ENCODE peak calls at places on chromosomes 2 and 18, in four cellular contexts. One of them, this sample, is unnamed. For H3K9me3, the result is how much of the 10 kb centered on the place peaks cover.

GRCh38 chr2:12501469-12502147 is 215.1 kb upstream of the TRIB2 start:
- DNase-seq in GM23248: peak
- DNase-seq in IMR-90: peak
- DNase-seq in astrocyte: no peak
- DNase-seq in this sample: no peak

GRCh38 chr2:30139131-30139870 is 7.5 kb upstream of the YPEL5 start:
- DNase-seq in IMR-90: no peak
- DNase-seq in GM23248: no peak
- DNase-seq in astrocyte: no peak
- DNase-seq in this sample: peak

GRCh38 chr2:203690110-203691047 is 16.1 kb upstream of the CD28 start:
- DNase-seq in IMR-90: peak
- DNase-seq in GM23248: peak
- DNase-seq in astrocyte: no peak
- DNase-seq in this sample: no peak

GRCh38 chr2:24722141-24722790 is 70.9 kb downstream of the PTRHD1 start:
- DNase-seq in IMR-90: no peak
- DNase-seq in GM23248: no peak
- DNase-seq in astrocyte: no peak
- DNase-seq in this sample: no peak

GRCh38 chr2:33022989-33023731 is 76.4 kb downstream of the LTBP1 start:
- DNase-seq in IMR-90: peak
- DNase-seq in GM23248: peak
- DNase-seq in astrocyte: peak
- DNase-seq in this sample: peak

GRCh38 chr2:157024129-157024528 is 233.4 kb upstream of the GALNT5 start:
- DNase-seq in GM23248: no peak
- DNase-seq in IMR-90: no peak
- DNase-seq in astrocyte: no peak
- DNase-seq in this sample: no peak

GRCh38 chr2:241940329-241940728 is 70.8 kb downstream of the RTP5 start:
- DNase-seq in IMR-90: no peak
- DNase-seq in GM23248: peak
- DNase-seq in astrocyte: no peak
- DNase-seq in this sample: no peak

GRCh38 chr2:1588051-1588993 is 156.0 kb downstream of the PXDN start:
- DNase-seq in IMR-90: no peak
- DNase-seq in astrocyte: no peak
- DNase-seq in GM23248: no peak
- DNase-seq in this sample: no peak

GRCh38 chr2:172336681-172337080 is 90.7 kb upstream of the ITGA6 start:
- DNase-seq in astrocyte: no peak
- DNase-seq in GM23248: peak
- DNase-seq in IMR-90: peak
- DNase-seq in this sample: no peak

GRCh38 chr2:161017780-161018440 is 142.3 kb upstream of the TANK start:
- DNase-seq in GM23248: no peak
- DNase-seq in astrocyte: no peak
- DNase-seq in IMR-90: no peak
- DNase-seq in this sample: no peak

GRCh38 chr2:224778474-224778877 is 62.3 kb upstream of the CCDC195 start:
- DNase-seq in GM23248: peak
- DNase-seq in IMR-90: peak
- DNase-seq in astrocyte: peak
- DNase-seq in this sample: no peak

GRCh38 chr2:221085376-221085900 is 486.7 kb downstream of the EPHA4 start:
- DNase-seq in GM23248: peak
- DNase-seq in IMR-90: peak
- DNase-seq in astrocyte: peak
- DNase-seq in this sample: no peak

GRCh38 chr2:217101972-217102371 is 242.1 kb upstream of the TNP1 start:
- DNase-seq in GM23248: no peak
- DNase-seq in astrocyte: no peak
- DNase-seq in IMR-90: no peak
- DNase-seq in this sample: no peak

GRCh38 chr2:105754011-105754410 is 9.3 kb downstream of the NCK2 start:
- DNase-seq in astrocyte: no peak
- DNase-seq in IMR-90: no peak
- DNase-seq in GM23248: no peak
- DNase-seq in this sample: no peak

GRCh38 chr2:212915121-212915782 is 236.2 kb downstream of the IKZF2 start:
- DNase-seq in astrocyte: peak
- DNase-seq in GM23248: peak
- DNase-seq in IMR-90: peak
- DNase-seq in this sample: no peak

GRCh38 chr2:123695449-123695848 is 329.6 kb upstream of the CNTNAP5 start:
- DNase-seq in IMR-90: no peak
- DNase-seq in GM23248: no peak
- DNase-seq in astrocyte: no peak
- DNase-seq in this sample: no peak

GRCh38 chr2:64359892-64360657 is 93.9 kb upstream of the LGALSL start:
- DNase-seq in IMR-90: peak
- DNase-seq in astrocyte: peak
- DNase-seq in GM23248: peak
- DNase-seq in this sample: peak

GRCh38 chr2:120189189-120189588 is 34.0 kb downstream of the TMEM185B start:
- DNase-seq in GM23248: no peak
- DNase-seq in astrocyte: no peak
- DNase-seq in IMR-90: no peak
- DNase-seq in this sample: no peak

GRCh38 chr18:37889963-37890362 is 324.4 kb upstream of the CELF4 start:
- DNase-seq in IMR-90: no peak
- DNase-seq in astrocyte: no peak
- DNase-seq in GM23248: no peak
- DNase-seq in this sample: no peak

GRCh38 chr2:237694423-237695194 is 67.2 kb downstream of the LRRFIP1 start:
- DNase-seq in astrocyte: no peak
- DNase-seq in GM23248: no peak
- DNase-seq in IMR-90: no peak
- DNase-seq in this sample: no peak

GRCh38 chr2:239298126-239298804 is 102.6 kb downstream of the HDAC4 start:
- DNase-seq in IMR-90: peak
- DNase-seq in GM23248: peak
- DNase-seq in astrocyte: no peak
- DNase-seq in this sample: no peak

GRCh38 chr2:140863713-140864112 is 1267.1 kb downstream of the LRP1B start:
- DNase-seq in IMR-90: peak
- DNase-seq in GM23248: peak
- DNase-seq in astrocyte: peak
- DNase-seq in this sample: no peak

GRCh38 chr18:8232791-8233190 is 376.4 kb upstream of the RAB12 start:
- DNase-seq in IMR-90: no peak
- DNase-seq in astrocyte: no peak
- DNase-seq in GM23248: no peak
- DNase-seq in this sample: no peak

GRCh38 chr2:126731353-126731752 is 75.4 kb downstream of the GYPC start:
- DNase-seq in astrocyte: no peak
- DNase-seq in GM23248: no peak
- DNase-seq in IMR-90: no peak
- DNase-seq in this sample: no peak

GRCh38 chr2:217463402-217464075 is 539.3 kb downstream of the TNS1 start:
- DNase-seq in GM23248: no peak
- DNase-seq in IMR-90: no peak
- DNase-seq in astrocyte: no peak
- DNase-seq in this sample: no peak

GRCh38 chr18:22670914-22671313 is 253.2 kb upstream of the CTAGE1 start:
- DNase-seq in astrocyte: no peak
- DNase-seq in GM23248: no peak
- DNase-seq in IMR-90: peak
- DNase-seq in this sample: no peak

GRCh38 chr18:22666411-22666940 is 248.8 kb upstream of the CTAGE1 start:
- DNase-seq in GM23248: no peak
- DNase-seq in astrocyte: no peak
- DNase-seq in IMR-90: no peak
- DNase-seq in this sample: no peak

GRCh38 chr18:22667616-22668422 is 250.1 kb upstream of the CTAGE1 start:
- DNase-seq in IMR-90: peak
- DNase-seq in GM23248: peak
- DNase-seq in astrocyte: peak
- DNase-seq in this sample: no peak

GRCh38 chr18:22667158-22667557 is 249.4 kb upstream of the CTAGE1 start:
- DNase-seq in IMR-90: no peak
- DNase-seq in GM23248: no peak
- DNase-seq in astrocyte: no peak
- DNase-seq in this sample: no peak

DNA sequence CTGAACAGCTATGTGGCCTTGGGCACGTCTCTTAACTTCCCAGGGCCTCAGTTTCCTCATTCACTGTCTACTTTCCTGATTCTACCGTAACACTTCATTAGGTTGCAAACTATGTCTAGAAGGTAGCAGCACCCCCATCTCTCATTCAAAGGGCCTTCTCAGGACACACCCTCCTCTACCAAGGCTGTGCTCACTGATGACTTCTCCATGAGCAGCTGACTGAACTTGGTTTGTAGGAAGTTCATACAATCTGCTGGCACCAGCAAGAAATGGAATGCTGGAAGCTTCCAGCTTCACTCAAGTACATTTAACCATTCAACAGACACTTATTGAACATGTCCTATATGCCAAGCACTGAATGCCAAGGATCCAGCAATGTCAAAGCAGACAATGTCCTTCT is 250.8 kb upstream of the CTAGE1 start:
- DNase-seq in astrocyte: no peak
- DNase-seq in GM23248: peak
- DNase-seq in IMR-90: no peak
- DNase-seq in this sample: no peak
- H3K4me2 ChIP-seq in astrocyte: peak
- H3K4me2 ChIP-seq in GM23248: peak
- H3K4me2 ChIP-seq in IMR-90: peak
- H3K4me2 ChIP-seq in this sample: no peak

GRCh38 chr2:108548221-108549003 is 14.1 kb downstream of the LIMS1 start:
- DNase-seq in IMR-90: peak
- DNase-seq in GM23248: no peak
- DNase-seq in astrocyte: peak
- DNase-seq in this sample: no peak
- H3K27ac ChIP-seq in IMR-90: no peak
- H3K27ac ChIP-seq in GM23248: no peak
- H3K27ac ChIP-seq in astrocyte: peak
- H3K27ac ChIP-seq in this sample: no peak

DNA sequence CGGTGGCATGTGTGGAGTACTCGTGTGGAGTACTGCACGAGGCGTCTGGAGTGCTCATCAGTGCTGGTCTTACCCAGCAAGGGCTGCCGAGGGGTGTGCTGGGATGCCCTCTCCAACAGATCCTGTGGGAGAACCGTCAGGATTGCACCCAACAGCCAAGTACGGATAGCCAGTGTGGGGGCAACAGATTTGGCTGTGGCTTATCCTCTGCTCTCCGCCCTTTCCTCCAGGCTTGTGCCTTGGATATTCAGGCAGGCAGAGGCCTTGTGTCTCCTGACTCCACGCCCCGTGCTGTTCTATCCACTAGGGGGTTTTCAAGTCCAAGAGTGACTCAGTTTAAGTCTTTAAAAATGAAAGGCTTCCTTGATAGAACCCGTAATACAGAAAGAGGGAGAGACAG is 321.0 kb upstream of the HS6ST1 start:
- DNase-seq in IMR-90: no peak
- DNase-seq in astrocyte: no peak
- DNase-seq in GM23248: peak
- DNase-seq in this sample: no peak
- H3K9me3 ChIP-seq in IMR-90: under half
- H3K9me3 ChIP-seq in astrocyte: under half
- H3K9me3 ChIP-seq in GM23248: under half
- H3K9me3 ChIP-seq in this sample: under half

GRCh38 chr18:23761941-23762340 is 72.7 kb downstream of the LAMA3 start:
- DNase-seq in astrocyte: no peak
- DNase-seq in GM23248: no peak
- DNase-seq in IMR-90: no peak
- DNase-seq in this sample: no peak

GRCh38 chr18:23763343-23763742 is 74.1 kb downstream of the LAMA3 start:
- DNase-seq in astrocyte: no peak
- DNase-seq in IMR-90: no peak
- DNase-seq in GM23248: no peak
- DNase-seq in this sample: no peak

GRCh38 chr18:23765931-23766330 is 76.7 kb downstream of the LAMA3 start:
- DNase-seq in GM23248: no peak
- DNase-seq in IMR-90: no peak
- DNase-seq in astrocyte: no peak
- DNase-seq in this sample: no peak
- H3K4me2 ChIP-seq in GM23248: no peak
- H3K4me2 ChIP-seq in IMR-90: no peak
- H3K4me2 ChIP-seq in astrocyte: no peak
- H3K4me2 ChIP-seq in this sample: no peak

GRCh38 chr2:101089942-101090799 is 61.0 kb downstream of the TBC1D8 start:
- DNase-seq in IMR-90: no peak
- DNase-seq in astrocyte: no peak
- DNase-seq in GM23248: no peak
- DNase-seq in this sample: no peak
- H3K27ac ChIP-seq in IMR-90: no peak
- H3K27ac ChIP-seq in astrocyte: no peak
- H3K27ac ChIP-seq in GM23248: no peak
- H3K27ac ChIP-seq in this sample: no peak

DNA sequence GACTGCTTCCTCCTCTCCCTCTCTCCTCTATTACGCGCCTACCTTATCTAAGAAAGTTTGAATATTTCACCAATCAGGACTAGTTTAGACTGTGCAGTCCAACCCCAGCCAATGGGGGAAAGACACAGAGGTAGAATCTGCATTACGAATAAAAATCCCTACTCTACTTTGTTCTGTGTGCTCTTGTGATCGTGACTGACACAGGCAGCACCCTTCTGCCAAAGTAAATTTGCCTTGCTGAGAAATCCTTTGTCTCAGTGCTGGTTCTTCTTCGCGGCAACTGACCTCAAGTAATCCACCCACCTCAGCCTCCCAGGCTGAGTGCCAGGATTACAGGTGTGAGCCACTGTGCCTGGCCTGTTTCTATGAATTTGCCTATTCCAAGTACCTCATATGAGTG is 8.6 kb upstream of the CDCA7 start:
- DNase-seq in astrocyte: no peak
- DNase-seq in IMR-90: no peak
- DNase-seq in GM23248: no peak
- DNase-seq in this sample: no peak
- H3K9me3 ChIP-seq in astrocyte: under half
- H3K9me3 ChIP-seq in IMR-90: under half
- H3K9me3 ChIP-seq in GM23248: under half
- H3K9me3 ChIP-seq in this sample: under half

DNA sequence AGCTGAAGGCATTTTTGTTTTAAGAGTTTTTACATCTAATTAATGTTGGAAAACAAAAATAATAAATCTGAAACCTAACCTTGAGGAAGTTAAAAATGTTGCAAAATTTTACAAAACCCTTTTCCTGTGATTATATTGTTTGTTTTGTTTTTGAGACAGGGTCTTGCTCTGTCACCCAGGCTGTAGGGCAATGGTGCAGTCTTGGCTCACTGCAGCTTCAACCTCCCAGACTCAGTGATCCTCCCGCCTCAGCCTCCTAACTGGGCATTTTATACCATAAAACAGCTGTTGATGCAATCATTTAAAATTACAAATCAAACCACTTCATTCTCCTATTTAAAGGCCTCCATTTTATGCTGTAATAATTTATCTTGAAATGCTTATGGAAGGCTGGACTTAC is 1.7 kb upstream of the ZNF24 start:
- DNase-seq in GM23248: no peak
- DNase-seq in astrocyte: no peak
- DNase-seq in IMR-90: no peak
- DNase-seq in this sample: no peak
- H3K4me2 ChIP-seq in GM23248: no peak
- H3K4me2 ChIP-seq in astrocyte: no peak
- H3K4me2 ChIP-seq in IMR-90: peak
- H3K4me2 ChIP-seq in this sample: no peak

This sample was measured in keratinocyte.